ENCODE peak calls at places on chromosomes 13 and 19, in six cellular contexts. One of them, this sample, is unnamed.

GRCh38 chr19:18262917-18263316 is 11.3 kb downstream of the IQCN start:
- DNase-seq in mesothelial cell of epicardium: no peak
- DNase-seq in fibroblast of pulmonary artery: no peak
- DNase-seq in retinal pigment epithelial cell: no peak
- DNase-seq in suprapubic skin: no peak
- DNase-seq in OCI-LY7: no peak
- DNase-seq in this sample: no peak

GRCh38 chr13:44710576-44710975 is 134.4 kb upstream of the TSC22D1 start:
- DNase-seq in mesothelial cell of epicardium: no peak
- DNase-seq in fibroblast of pulmonary artery: peak
- DNase-seq in retinal pigment epithelial cell: peak
- DNase-seq in suprapubic skin: no peak
- DNase-seq in OCI-LY7: no peak
- DNase-seq in this sample: no peak

GRCh38 chr13:39284801-39285388 is 246.6 kb downstream of the NHLRC3 start:
- DNase-seq in mesothelial cell of epicardium: no peak
- DNase-seq in fibroblast of pulmonary artery: peak
- DNase-seq in retinal pigment epithelial cell: no peak
- DNase-seq in suprapubic skin: no peak
- DNase-seq in OCI-LY7: no peak
- DNase-seq in this sample: no peak

GRCh38 chr13:30375436-30375835 is 46.9 kb upstream of the UBE2L5 start:
- DNase-seq in mesothelial cell of epicardium: no peak
- DNase-seq in fibroblast of pulmonary artery: no peak
- DNase-seq in retinal pigment epithelial cell: no peak
- DNase-seq in suprapubic skin: no peak
- DNase-seq in OCI-LY7: peak
- DNase-seq in this sample: no peak

GRCh38 chr19:44942067-44942571 is at the start of gene APOC4:
- DNase-seq in mesothelial cell of epicardium: no peak
- DNase-seq in fibroblast of pulmonary artery: no peak
- DNase-seq in retinal pigment epithelial cell: no peak
- DNase-seq in suprapubic skin: no peak
- DNase-seq in OCI-LY7: no peak
- DNase-seq in this sample: no peak

GRCh38 chr19:47897857-47898256 is 11.7 kb upstream of the SULT2A1 start:
- DNase-seq in mesothelial cell of epicardium: no peak
- DNase-seq in fibroblast of pulmonary artery: no peak
- DNase-seq in retinal pigment epithelial cell: no peak
- DNase-seq in suprapubic skin: no peak
- DNase-seq in OCI-LY7: no peak
- DNase-seq in this sample: no peak

GRCh38 chr13:114152285-114152645 is 19.8 kb upstream of the RASA3 start:
- DNase-seq in mesothelial cell of epicardium: no peak
- DNase-seq in fibroblast of pulmonary artery: no peak
- DNase-seq in retinal pigment epithelial cell: no peak
- DNase-seq in suprapubic skin: no peak
- DNase-seq in OCI-LY7: no peak
- DNase-seq in this sample: no peak

GRCh38 chr13:30037766-30038165 is 187.3 kb upstream of the UBL3 start:
- DNase-seq in mesothelial cell of epicardium: no peak
- DNase-seq in fibroblast of pulmonary artery: peak
- DNase-seq in retinal pigment epithelial cell: no peak
- DNase-seq in suprapubic skin: no peak
- DNase-seq in OCI-LY7: no peak
- DNase-seq in this sample: no peak

GRCh38 chr13:29369060-29369743 is 226.3 kb downstream of the SLC7A1 start:
- DNase-seq in mesothelial cell of epicardium: no peak
- DNase-seq in fibroblast of pulmonary artery: peak
- DNase-seq in retinal pigment epithelial cell: peak
- DNase-seq in suprapubic skin: no peak
- DNase-seq in OCI-LY7: peak
- DNase-seq in this sample: no peak

GRCh38 chr19:46015080-46015960 is 7.5 kb downstream of the PGLYRP1 start:
- DNase-seq in mesothelial cell of epicardium: peak
- DNase-seq in fibroblast of pulmonary artery: peak
- DNase-seq in retinal pigment epithelial cell: no peak
- DNase-seq in suprapubic skin: peak
- DNase-seq in OCI-LY7: peak
- DNase-seq in this sample: peak

GRCh38 chr13:64556391-64556790 is 2673.7 kb downstream of the PCDH9 start:
- DNase-seq in mesothelial cell of epicardium: no peak
- DNase-seq in fibroblast of pulmonary artery: peak
- DNase-seq in retinal pigment epithelial cell: no peak
- DNase-seq in suprapubic skin: no peak
- DNase-seq in OCI-LY7: no peak
- DNase-seq in this sample: no peak

GRCh38 chr13:26557393-26558073 is at the start of gene WASF3:
- DNase-seq in mesothelial cell of epicardium: peak
- DNase-seq in fibroblast of pulmonary artery: peak
- DNase-seq in retinal pigment epithelial cell: peak
- DNase-seq in suprapubic skin: peak
- DNase-seq in OCI-LY7: peak
- DNase-seq in this sample: peak

GRCh38 chr13:24127116-24127631 is 33.3 kb upstream of the SPATA13 start:
- DNase-seq in mesothelial cell of epicardium: no peak
- DNase-seq in fibroblast of pulmonary artery: no peak
- DNase-seq in retinal pigment epithelial cell: no peak
- DNase-seq in suprapubic skin: no peak
- DNase-seq in OCI-LY7: no peak
- DNase-seq in this sample: no peak

GRCh38 chr13:33543089-33543459 is 257.5 kb upstream of the STARD13 start:
- DNase-seq in mesothelial cell of epicardium: no peak
- DNase-seq in fibroblast of pulmonary artery: no peak
- DNase-seq in retinal pigment epithelial cell: peak
- DNase-seq in suprapubic skin: no peak
- DNase-seq in OCI-LY7: no peak
- DNase-seq in this sample: no peak

GRCh38 chr13:112734696-112735547 is 45.1 kb downstream of the ATP11A start:
- DNase-seq in mesothelial cell of epicardium: no peak
- DNase-seq in fibroblast of pulmonary artery: no peak
- DNase-seq in retinal pigment epithelial cell: no peak
- DNase-seq in suprapubic skin: no peak
- DNase-seq in OCI-LY7: no peak
- DNase-seq in this sample: peak

GRCh38 chr19:18293642-18294466 is 12.4 kb upstream of the JUND start:
- DNase-seq in mesothelial cell of epicardium: no peak
- DNase-seq in fibroblast of pulmonary artery: no peak
- DNase-seq in retinal pigment epithelial cell: no peak
- DNase-seq in suprapubic skin: peak
- DNase-seq in OCI-LY7: no peak
- DNase-seq in this sample: no peak

GRCh38 chr13:113393226-113393571 is 29.3 kb upstream of the GRTP1 start:
- DNase-seq in mesothelial cell of epicardium: no peak
- DNase-seq in fibroblast of pulmonary artery: no peak
- DNase-seq in retinal pigment epithelial cell: no peak
- DNase-seq in suprapubic skin: no peak
- DNase-seq in OCI-LY7: peak
- DNase-seq in this sample: no peak

GRCh38 chr13:34308725-34309124 is 490.8 kb downstream of the RFC3 start:
- DNase-seq in mesothelial cell of epicardium: no peak
- DNase-seq in fibroblast of pulmonary artery: no peak
- DNase-seq in retinal pigment epithelial cell: peak
- DNase-seq in suprapubic skin: no peak
- DNase-seq in OCI-LY7: no peak
- DNase-seq in this sample: no peak

GRCh38 chr13:113815151-113816058 is 48.5 kb downstream of the GAS6 start:
- DNase-seq in mesothelial cell of epicardium: no peak
- DNase-seq in fibroblast of pulmonary artery: no peak
- DNase-seq in retinal pigment epithelial cell: no peak
- DNase-seq in suprapubic skin: no peak
- DNase-seq in OCI-LY7: peak
- DNase-seq in this sample: peak

GRCh38 chr19:12749938-12750521 is 1.6 kb upstream of the BEST2 start:
- DNase-seq in mesothelial cell of epicardium: no peak
- DNase-seq in fibroblast of pulmonary artery: peak
- DNase-seq in retinal pigment epithelial cell: no peak
- DNase-seq in suprapubic skin: no peak
- DNase-seq in OCI-LY7: no peak
- DNase-seq in this sample: no peak

GRCh38 chr13:105165449-105166125 is 1369.9 kb downstream of the EFNB2 start:
- DNase-seq in mesothelial cell of epicardium: no peak
- DNase-seq in fibroblast of pulmonary artery: no peak
- DNase-seq in retinal pigment epithelial cell: no peak
- DNase-seq in suprapubic skin: no peak
- DNase-seq in OCI-LY7: no peak
- DNase-seq in this sample: no peak

GRCh38 chr13:71798723-71799122 is 68.3 kb downstream of the DACH1 start:
- DNase-seq in mesothelial cell of epicardium: no peak
- DNase-seq in fibroblast of pulmonary artery: no peak
- DNase-seq in retinal pigment epithelial cell: no peak
- DNase-seq in suprapubic skin: no peak
- DNase-seq in OCI-LY7: no peak
- DNase-seq in this sample: no peak

GRCh38 chr13:50893211-50893852 is 16.3 kb upstream of the RNASEH2B start:
- DNase-seq in mesothelial cell of epicardium: no peak
- DNase-seq in fibroblast of pulmonary artery: no peak
- DNase-seq in retinal pigment epithelial cell: no peak
- DNase-seq in suprapubic skin: no peak
- DNase-seq in OCI-LY7: peak
- DNase-seq in this sample: no peak

GRCh38 chr13:45207319-45207718 is 6.5 kb upstream of the KCTD4 start:
- DNase-seq in mesothelial cell of epicardium: no peak
- DNase-seq in fibroblast of pulmonary artery: no peak
- DNase-seq in retinal pigment epithelial cell: no peak
- DNase-seq in suprapubic skin: no peak
- DNase-seq in OCI-LY7: no peak
- DNase-seq in this sample: no peak

GRCh38 chr13:99087130-99087953 is 109.5 kb upstream of the DOCK9 start:
- DNase-seq in mesothelial cell of epicardium: peak
- DNase-seq in fibroblast of pulmonary artery: peak
- DNase-seq in retinal pigment epithelial cell: peak
- DNase-seq in suprapubic skin: peak
- DNase-seq in OCI-LY7: peak
- DNase-seq in this sample: peak
- TF ChIP-seq CTCF in mesothelial cell of epicardium: no peak
- TF ChIP-seq CTCF in fibroblast of pulmonary artery: peak
- TF ChIP-seq CTCF in retinal pigment epithelial cell: peak
- TF ChIP-seq CTCF in suprapubic skin: no peak
- TF ChIP-seq CTCF in OCI-LY7: no peak
- TF ChIP-seq CTCF in this sample: no peak

GRCh38 chr13:97749174-97749573 is 204.3 kb upstream of the IPO5 start:
- DNase-seq in mesothelial cell of epicardium: no peak
- DNase-seq in fibroblast of pulmonary artery: peak
- DNase-seq in retinal pigment epithelial cell: no peak
- DNase-seq in suprapubic skin: no peak
- DNase-seq in OCI-LY7: no peak
- DNase-seq in this sample: no peak
- TF ChIP-seq CTCF in mesothelial cell of epicardium: no peak
- TF ChIP-seq CTCF in fibroblast of pulmonary artery: peak
- TF ChIP-seq CTCF in retinal pigment epithelial cell: peak
- TF ChIP-seq CTCF in suprapubic skin: no peak
- TF ChIP-seq CTCF in OCI-LY7: peak
- TF ChIP-seq CTCF in this sample: no peak

GRCh38 chr13:59176775-59177174 is 987.0 kb downstream of the DIAPH3 start:
- DNase-seq in mesothelial cell of epicardium: no peak
- DNase-seq in fibroblast of pulmonary artery: peak
- DNase-seq in retinal pigment epithelial cell: no peak
- DNase-seq in suprapubic skin: no peak
- DNase-seq in OCI-LY7: peak
- DNase-seq in this sample: no peak
- TF ChIP-seq CTCF in mesothelial cell of epicardium: peak
- TF ChIP-seq CTCF in fibroblast of pulmonary artery: peak
- TF ChIP-seq CTCF in retinal pigment epithelial cell: peak
- TF ChIP-seq CTCF in suprapubic skin: no peak
- TF ChIP-seq CTCF in OCI-LY7: peak
- TF ChIP-seq CTCF in this sample: no peak

GRCh38 chr13:19888799-19889198 is 25.4 kb upstream of the ZMYM5 start:
- DNase-seq in mesothelial cell of epicardium: no peak
- DNase-seq in fibroblast of pulmonary artery: peak
- DNase-seq in retinal pigment epithelial cell: no peak
- DNase-seq in suprapubic skin: no peak
- DNase-seq in OCI-LY7: no peak
- DNase-seq in this sample: no peak
- TF ChIP-seq CTCF in mesothelial cell of epicardium: no peak
- TF ChIP-seq CTCF in fibroblast of pulmonary artery: peak
- TF ChIP-seq CTCF in retinal pigment epithelial cell: no peak
- TF ChIP-seq CTCF in suprapubic skin: no peak
- TF ChIP-seq CTCF in OCI-LY7: peak
- TF ChIP-seq CTCF in this sample: peak

DNA sequence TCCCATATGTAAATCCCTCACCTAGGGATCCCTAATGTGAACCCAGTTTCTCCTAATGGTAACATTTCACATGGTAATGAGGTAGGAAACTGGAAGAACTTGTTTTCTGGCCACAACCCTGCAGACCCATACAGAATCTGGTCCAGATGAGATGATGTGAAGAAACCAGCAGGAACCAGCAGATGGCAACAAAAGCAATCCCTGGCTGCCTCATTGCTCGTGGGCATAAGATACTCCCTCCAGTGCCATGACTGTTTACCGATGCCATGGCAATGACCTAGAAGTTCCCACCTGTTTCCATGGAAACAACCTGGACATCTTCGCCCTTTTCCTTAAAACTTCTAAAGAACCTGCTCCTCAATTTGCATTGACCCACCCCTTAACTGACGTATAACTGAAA is 1.4 kb upstream of the CD209 start:
- DNase-seq in mesothelial cell of epicardium: no peak
- DNase-seq in fibroblast of pulmonary artery: peak
- DNase-seq in retinal pigment epithelial cell: no peak
- DNase-seq in suprapubic skin: no peak
- DNase-seq in OCI-LY7: no peak
- DNase-seq in this sample: no peak
- TF ChIP-seq CTCF in mesothelial cell of epicardium: no peak
- TF ChIP-seq CTCF in fibroblast of pulmonary artery: peak
- TF ChIP-seq CTCF in retinal pigment epithelial cell: peak
- TF ChIP-seq CTCF in suprapubic skin: no peak
- TF ChIP-seq CTCF in OCI-LY7: peak
- TF ChIP-seq CTCF in this sample: no peak

GRCh38 chr19:50607874-50608785 is 31.6 kb downstream of the SYT3 start:
- DNase-seq in mesothelial cell of epicardium: peak
- DNase-seq in fibroblast of pulmonary artery: peak
- DNase-seq in retinal pigment epithelial cell: peak
- DNase-seq in suprapubic skin: no peak
- DNase-seq in OCI-LY7: peak
- DNase-seq in this sample: peak
- TF ChIP-seq CTCF in mesothelial cell of epicardium: no peak
- TF ChIP-seq CTCF in fibroblast of pulmonary artery: peak
- TF ChIP-seq CTCF in retinal pigment epithelial cell: peak
- TF ChIP-seq CTCF in suprapubic skin: no peak
- TF ChIP-seq CTCF in OCI-LY7: peak
- TF ChIP-seq CTCF in this sample: peak

This sample was measured in spleen.